ENCODE peak calls at places on chromosomes 5 and 9, in ten cellular contexts. G, U, E, P, H, R, L, Y, C and M are unnamed samples.
A peak's percentile ranks its signal among the peaks of the same experiment; 100 is the strongest.

GRCh38 chr5:93574041-93574938 is 6.7 kb downstream of the NR2F1-AS1 start:
- DNase-seq in C (no peak), H (peak; percentile 56), E (no peak), L (no peak), P (no peak), G (no peak), U (no peak), R (no peak), Y (no peak), M (no peak)

GRCh38 chr9:110340306-110340705 is 2.6 kb upstream of the TXNDC8 start:
- DNase-seq in U (peak; percentile 20), Y (no peak), R (no peak), C (no peak), P (no peak), G (no peak), H (no peak), E (no peak), L (peak; percentile 4), M (no peak)

GRCh38 chr9:90466481-90466880 is 176.1 kb downstream of the DIRAS2 start:
- DNase-seq in C (no peak), U (no peak), Y (no peak), R (no peak), H (no peak), G (no peak), L (no peak), E (no peak), P (no peak), M (no peak)

GRCh38 chr9:71812385-71812784 is 44.1 kb upstream of the CEMIP2 start:
- DNase-seq in E (no peak), L (no peak), G (no peak), P (peak; percentile 79), U (no peak), H (peak; percentile 11), R (no peak), Y (no peak), C (no peak), M (no peak)

GRCh38 chr9:95635986-95636600 is 119.3 kb upstream of the PTCH1 start:
- DNase-seq in P (no peak), H (no peak), U (no peak), E (no peak), G (no peak), Y (no peak), R (no peak), C (no peak), L (no peak), M (no peak)

GRCh38 chr9:137813651-137814415 is 63.7 kb upstream of the CACNA1B start:
- DNase-seq in R (peak; percentile 43), E (no peak), C (no peak), Y (no peak), L (no peak), U (no peak), P (no peak), H (no peak), G (no peak), M (no peak)

GRCh38 chr9:9412241-9412640 is 1200.6 kb downstream of the PTPRD start:
- DNase-seq in H (no peak), L (no peak), Y (no peak), G (no peak), E (no peak), U (no peak), P (no peak), C (no peak), R (no peak), M (no peak)

GRCh38 chr5:54663876-54664275 is 146.3 kb downstream of the SNX18 start:
- DNase-seq in C (no peak), Y (peak; percentile 89), G (peak; percentile 39), L (no peak), U (no peak), R (no peak), E (no peak), P (peak; percentile 61), H (peak; percentile 92), M (no peak)

GRCh38 chr9:15349892-15350761 is 43.1 kb upstream of the TTC39B start:
- DNase-seq in H (peak; percentile 2), G (peak; percentile 40), C (no peak), Y (no peak), R (no peak), U (no peak), E (no peak), L (no peak), P (no peak), M (peak; percentile 43)

GRCh38 chr5:79888643-79889042 is 102.4 kb downstream of the MTX3 start:
- DNase-seq in R (no peak), C (no peak), H (no peak), G (no peak), L (no peak), U (no peak), Y (no peak), E (no peak), P (no peak), M (no peak)

GRCh38 chr5:132655821-132656773 is 1.9 kb upstream of the IL13 start:
- DNase-seq in G (no peak), E (peak; percentile 13), R (no peak), Y (no peak), L (no peak), U (peak; percentile 55), C (no peak), P (no peak), H (peak; percentile 21), M (peak; percentile 69)

GRCh38 chr5:157476699-157477408 is 16.8 kb downstream of the NIPAL4 start:
- DNase-seq in C (peak; percentile 31), Y (peak; percentile 27), R (no peak), U (peak; percentile 30), P (no peak), E (peak; percentile 67), G (peak; percentile 47), L (peak; percentile 32), H (peak; percentile 77), M (peak; percentile 52)

DNA sequence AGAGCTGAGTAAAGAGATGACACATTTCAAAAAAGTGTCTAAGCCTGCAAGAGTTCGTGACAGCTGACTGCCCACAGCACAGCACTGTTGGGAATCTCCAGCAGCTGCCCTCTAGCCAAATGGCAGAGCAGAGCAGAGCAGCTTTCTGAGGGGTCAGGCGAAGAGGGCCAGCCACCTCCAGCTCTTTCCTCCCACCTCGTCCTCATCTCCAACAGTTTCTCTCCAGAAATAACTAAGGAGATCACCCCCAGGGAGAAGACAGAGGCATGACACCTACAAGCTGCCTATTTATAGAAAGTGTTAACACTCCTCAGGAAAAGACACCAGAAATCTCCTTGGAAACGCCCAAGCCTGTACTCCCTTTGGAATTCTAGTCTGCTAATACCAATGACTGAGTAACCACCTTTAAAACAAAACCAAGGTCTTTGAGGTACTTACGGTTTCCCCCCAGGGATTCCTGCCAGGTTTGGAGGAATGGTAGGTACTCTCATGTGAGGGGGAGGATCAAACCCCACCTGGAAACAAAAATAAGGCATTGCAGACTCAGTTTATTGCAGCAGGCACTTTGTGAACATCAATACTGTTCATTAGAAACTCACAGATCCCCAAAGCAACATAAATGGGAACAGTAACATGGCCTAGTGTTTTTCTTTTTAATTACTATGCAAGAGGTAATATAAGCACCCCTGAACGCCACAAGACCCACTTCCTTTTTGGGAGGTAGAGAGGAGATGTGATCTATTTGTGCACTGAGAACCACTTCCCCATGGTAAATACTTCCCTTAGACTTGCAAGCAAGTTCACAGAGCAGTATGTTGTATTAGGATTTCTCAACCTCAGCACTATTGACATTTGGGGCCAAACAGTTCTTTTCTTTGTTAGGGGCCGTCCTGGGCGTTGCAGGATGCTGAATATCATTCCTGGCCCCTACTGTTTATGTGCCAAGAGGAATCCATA is 79.3 kb downstream of the TLE1 start:
- DNase-seq in U (no peak), R (peak; percentile 50), G (no peak), Y (no peak), H (peak; percentile 56), C (no peak), P (peak; percentile 59), E (no peak), L (no peak), M (no peak)
- TF ChIP-seq CTCF in U (no peak), R (no peak), G (no peak), Y (no peak), H (no peak), C (no peak), P (no peak), E (no peak), L (no peak), M (no peak)

DNA sequence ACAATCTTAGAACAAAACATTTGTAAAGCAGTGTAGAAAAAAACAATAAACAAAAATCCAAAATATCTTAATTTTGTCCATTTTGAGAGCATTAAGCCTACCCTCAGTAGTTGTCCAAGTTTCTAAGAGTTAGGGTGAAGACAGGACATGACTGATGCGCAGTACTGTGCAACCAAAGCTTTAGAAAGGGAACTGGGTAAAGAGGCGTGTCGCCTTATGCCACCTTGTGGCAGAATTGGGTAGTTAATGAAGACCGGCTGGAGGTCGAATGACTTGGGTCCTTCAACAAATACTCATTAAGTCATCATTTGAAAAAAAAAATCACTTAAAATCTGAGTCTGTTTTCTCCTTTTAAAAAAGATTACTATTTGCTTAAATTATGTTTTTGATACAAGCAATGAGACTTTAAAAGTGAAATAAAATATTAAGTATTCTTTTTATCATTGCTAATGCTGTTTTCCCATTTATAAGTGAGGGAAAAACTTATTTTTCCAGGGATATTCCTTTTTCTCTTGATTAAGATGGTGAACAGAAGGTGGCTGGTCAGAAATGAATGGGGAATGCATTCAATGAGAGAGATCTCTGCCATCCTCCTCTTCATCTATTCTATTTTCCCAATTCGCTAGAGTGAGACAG is 3.5 kb upstream of the RNF20 start:
- DNase-seq in H (peak; percentile 79), R (no peak), C (peak; percentile 68), Y (peak; percentile 59), G (peak; percentile 61), E (peak; percentile 81), L (peak; percentile 79), P (peak; percentile 60), U (peak; percentile 73), M (peak; percentile 80)
- TF ChIP-seq CTCF in H (peak; percentile 83), R (peak; percentile 82), C (peak; percentile 88), Y (peak; percentile 77), G (peak; percentile 89), E (peak; percentile 77), L (peak; percentile 80), P (peak; percentile 92), U (peak; percentile 61), M (peak; percentile 85)

DNA sequence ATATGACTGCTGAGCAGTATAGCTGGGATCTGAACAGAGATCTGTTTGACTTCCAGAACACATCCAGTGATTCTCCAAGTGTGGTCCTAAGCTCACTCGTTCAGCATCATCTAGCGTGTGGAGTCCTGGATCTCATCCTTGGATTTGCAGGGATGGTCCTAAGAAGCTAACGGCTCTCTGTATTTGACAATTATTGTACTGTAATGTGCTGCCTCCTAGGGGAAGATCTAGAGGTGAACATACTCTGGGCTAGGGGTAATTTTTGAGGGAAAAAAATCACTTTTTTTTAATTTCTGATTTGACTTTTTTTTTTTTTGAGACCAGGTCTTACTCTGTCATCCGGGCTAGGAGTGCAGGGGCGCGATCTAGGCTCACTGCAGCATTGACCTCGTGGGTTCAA is 1.5 kb downstream of the SLC26A2 start:
- DNase-seq in R (no peak), E (peak; percentile 64), H (peak; percentile 71), C (no peak), Y (no peak), U (no peak), G (peak; percentile 16), P (no peak), L (peak; percentile 15), M (peak; percentile 12)
- TF ChIP-seq CTCF in R (peak; percentile 35), E (peak; percentile 48), H (peak; percentile 65), C (peak; percentile 59), Y (peak; percentile 58), U (peak; percentile 29), G (peak; percentile 71), P (peak; percentile 32), L (no peak), M (peak; percentile 54)

DNA sequence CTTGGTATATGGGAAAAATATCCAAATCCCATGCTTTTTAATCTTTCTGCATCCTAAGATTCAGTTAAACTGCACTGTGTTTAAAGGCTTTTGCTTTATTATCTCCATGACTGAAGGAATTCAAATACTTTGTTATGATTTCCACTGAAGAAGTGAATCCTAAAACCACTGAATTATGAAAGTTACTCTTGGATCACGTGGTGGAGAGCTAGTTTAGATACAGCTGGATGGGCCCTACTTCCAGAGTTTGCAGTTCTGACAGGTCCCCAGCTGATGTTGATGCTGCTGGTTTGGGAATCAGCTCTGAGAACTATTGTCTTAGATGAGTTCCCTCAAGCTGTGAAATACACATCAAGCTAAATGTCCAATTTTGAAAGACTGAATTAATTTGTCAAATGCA is 5.0 kb downstream of the DAB2 start:
- DNase-seq in Y (no peak), U (no peak), H (no peak), C (no peak), G (no peak), P (no peak), E (no peak), R (no peak), L (no peak), M (no peak)
- TF ChIP-seq CTCF in Y (no peak), U (no peak), H (no peak), C (no peak), G (no peak), P (no peak), E (no peak), R (no peak), L (no peak), M (no peak)